ENCODE peak calls at places on chromosomes 1 and 21, in five cellular contexts. O is CD4-positive, alpha-beta T cell; Z is uterus; Y is breast epithelium; R is ascending aorta. L is an unnamed sample.
A peak's percentile ranks its signal among the peaks of the same experiment; 100 is the strongest.

GRCh38 chr21:34011660-34012059 is 61.7 kb upstream of the MRPS6 start:
- DNase-seq in O (no peak), Z (no peak), Y (no peak), R (no peak), L (no peak)

GRCh38 chr1:53361541-53361961 is 33.7 kb upstream of the LRP8 start:
- DNase-seq in O (no peak), Z (no peak), Y (no peak), R (peak; percentile 45), L (no peak)

GRCh38 chr21:39062196-39062900 is 120.9 kb downstream of the PSMG1 start:
- DNase-seq in O (no peak), Z (no peak), Y (no peak), R (peak; percentile 60), L (no peak)

GRCh38 chr21:42846221-42846620 is 33.1 kb downstream of the WDR4 start:
- DNase-seq in O (no peak), Z (no peak), Y (no peak), R (no peak), L (no peak)

GRCh38 chr1:168379110-168379860 is 98.6 kb downstream of the TBX19 start:
- DNase-seq in O (no peak), Z (no peak), Y (no peak), R (no peak), L (no peak)

GRCh38 chr1:24022611-24023359 is 42.7 kb upstream of the SRSF10 start:
- DNase-seq in O (no peak), Z (peak; percentile 61), Y (no peak), R (peak; percentile 80), L (no peak)

GRCh38 chr1:23525558-23526174 is 5.4 kb downstream of the E2F2 start:
- DNase-seq in O (no peak), Z (no peak), Y (no peak), R (no peak), L (no peak)

GRCh38 chr1:115929846-115930245 is 46.5 kb upstream of the SLC22A15 start:
- DNase-seq in O (no peak), Z (no peak), Y (no peak), R (no peak), L (no peak)

GRCh38 chr1:12469493-12469892 is 148.5 kb downstream of the DHRS3 start:
- DNase-seq in O (no peak), Z (no peak), Y (no peak), R (no peak), L (no peak)

GRCh38 chr1:84259376-84259775 is 42.1 kb upstream of the SAMD13 start:
- DNase-seq in O (no peak), Z (no peak), Y (no peak), R (no peak), L (no peak)

GRCh38 chr1:26170472-26170821 is 739 bp downstream of the ZNF593 start:
- DNase-seq in O (no peak), Z (no peak), Y (no peak), R (no peak), L (peak; percentile 33)

GRCh38 chr1:64469121-64469520 is 808 bp upstream of the CACHD1 start:
- DNase-seq in O (no peak), Z (no peak), Y (no peak), R (no peak), L (peak; percentile 82)

GRCh38 chr1:48688102-48688760 is 88.5 kb downstream of the BEND5 start:
- DNase-seq in O (no peak), Z (no peak), Y (no peak), R (no peak), L (no peak)
- TF ChIP-seq CTCF in O (no peak), Z (no peak), Y (peak; percentile 9), R (no peak), L (no peak)

GRCh38 chr1:97392701-97393100 is 528.1 kb downstream of the DPYD start:
- DNase-seq in O (no peak), Z (no peak), Y (no peak), R (no peak), L (no peak)
- H3K9me3 ChIP-seq in O (no peaks in the 10 kb centered on the region), Z (no peaks in the 10 kb centered on the region), Y (no peaks in the 10 kb centered on the region), R (no peaks in the 10 kb centered on the region), L (no peaks in the 10 kb centered on the region)

GRCh38 chr1:14541348-14541747 is 57.1 kb upstream of the KAZN start:
- DNase-seq in O (no peak), Z (no peak), Y (no peak), R (no peak), L (no peak)
- H3K27ac ChIP-seq in O (no peak overlapping the region), Z (no peak overlapping the region), Y (no peak overlapping the region), R (no peak overlapping the region), L (no peak overlapping the region)

DNA sequence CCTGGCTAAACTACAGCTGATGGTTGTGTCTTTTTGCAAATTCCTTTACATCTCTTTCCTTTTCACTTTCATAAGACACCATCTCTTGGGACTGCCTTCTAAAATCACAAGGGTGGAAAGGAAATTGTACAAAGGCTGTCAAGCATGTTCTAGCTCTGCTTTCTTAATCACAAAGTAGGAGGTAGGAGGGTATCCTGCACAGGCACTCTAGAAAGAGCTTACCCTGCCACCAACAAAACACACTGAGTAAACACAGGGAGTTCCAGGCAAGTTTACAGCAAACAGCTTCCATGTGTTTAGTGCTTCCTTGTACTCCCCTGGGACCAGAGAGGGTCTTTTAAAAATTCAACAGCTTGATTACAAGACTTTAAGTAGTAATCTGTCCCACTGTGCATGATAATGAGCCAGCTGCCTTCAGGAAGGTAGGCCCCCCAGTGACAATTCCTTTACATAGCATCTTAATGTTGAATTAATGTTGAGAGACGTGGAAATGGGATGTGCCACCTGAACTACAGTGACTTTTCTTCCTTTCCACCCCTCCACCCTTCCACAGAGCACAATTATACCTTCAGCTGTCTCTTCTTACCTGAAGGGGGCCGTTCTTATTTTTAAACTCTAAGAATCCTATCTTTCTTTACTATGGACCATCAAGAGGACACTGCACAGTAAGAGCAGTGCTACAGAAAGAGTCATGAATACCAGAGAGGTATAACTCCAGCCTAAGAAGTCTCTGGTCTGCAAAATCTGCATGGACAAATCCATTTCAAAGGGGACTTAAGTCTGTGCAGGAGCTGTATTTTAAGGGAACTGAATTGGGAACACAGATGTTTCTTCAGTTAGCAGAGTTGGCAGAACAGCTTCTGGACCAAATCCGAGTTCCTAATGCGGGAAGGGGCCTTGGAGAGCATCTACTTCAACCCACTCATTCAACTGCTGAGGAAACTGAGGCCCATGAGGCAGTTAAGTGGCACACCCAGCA is 2.2 kb downstream of the PLPP3 start:
- DNase-seq in O (no peak), Z (no peak), Y (no peak), R (no peak), L (no peak)
- TF ChIP-seq CTCF in O (no peak), Z (peak; percentile 29), Y (peak; percentile 22), R (no peak), L (no peak)

DNA sequence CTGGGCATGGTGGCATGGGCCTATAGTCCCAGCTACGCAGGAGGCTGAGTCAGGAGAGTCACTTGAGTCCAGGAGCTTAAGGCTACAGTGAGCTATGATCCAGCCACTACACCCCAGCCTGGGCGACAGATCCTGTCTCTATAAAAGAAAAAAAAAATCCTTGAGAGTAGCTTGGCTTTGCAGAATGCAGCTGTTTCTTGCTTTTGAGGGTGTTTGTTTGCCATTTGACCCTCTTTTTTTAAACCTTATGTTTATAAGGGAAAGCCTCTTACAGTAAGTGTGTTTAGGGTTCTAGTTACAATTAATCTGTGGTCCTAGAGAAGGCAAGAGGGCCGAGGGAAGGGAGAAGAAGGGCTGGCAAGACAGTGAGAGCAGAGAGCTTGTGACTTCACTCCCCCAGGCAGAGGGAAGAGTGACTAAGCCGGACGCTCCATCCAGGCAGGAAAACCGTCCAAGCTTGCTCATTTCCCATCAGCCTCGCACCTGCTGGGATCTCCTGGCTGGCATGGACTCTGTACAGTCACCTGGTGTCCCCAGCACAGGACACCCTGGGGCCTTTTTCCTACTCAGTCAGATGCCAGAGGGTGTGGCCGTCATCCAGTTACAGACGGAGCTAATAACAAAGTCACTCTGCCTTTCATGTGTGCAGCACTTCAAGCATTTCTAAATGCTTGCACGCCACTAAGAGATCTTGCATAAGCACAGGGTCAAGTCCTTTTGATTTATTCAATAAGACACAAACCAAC is 55.5 kb upstream of the PSEN2 start:
- DNase-seq in O (no peak), Z (peak; percentile 86), Y (peak; percentile 93), R (peak; percentile 80), L (peak; percentile 22)
- H3K9me3 ChIP-seq in O (no peaks in the 10 kb centered on the region), Z (no peaks in the 10 kb centered on the region), Y (no peaks in the 10 kb centered on the region), R (no peaks in the 10 kb centered on the region), L (no peaks in the 10 kb centered on the region)

DNA sequence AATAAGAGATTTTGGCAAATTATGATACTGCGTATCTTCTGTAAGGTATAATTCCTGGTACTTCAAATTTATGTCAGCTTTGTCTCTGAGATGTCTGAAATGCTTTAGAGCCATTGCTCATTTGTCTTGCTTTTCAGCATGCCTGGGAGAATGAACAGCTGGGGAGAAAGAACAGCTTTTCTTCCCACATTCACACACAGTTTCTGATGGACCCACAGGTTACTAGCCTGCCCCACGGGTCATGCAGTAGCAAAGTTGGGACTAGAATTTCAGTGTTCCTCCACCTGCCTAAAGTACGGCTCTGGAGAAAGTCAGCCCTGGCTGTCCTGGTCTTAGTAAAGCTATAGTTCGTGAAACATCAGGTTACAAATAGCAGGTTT is 12.2 kb downstream of the GALNT2 start:
- DNase-seq in O (no peak), Z (no peak), Y (no peak), R (no peak), L (no peak)
- H3K27ac ChIP-seq in O (no peak overlapping the region), Z (no peak overlapping the region), Y (no peak overlapping the region), R (peak overlapping the region; percentile 76), L (peak overlapping the region; percentile 7)

GRCh38 chr1:76957961-76958360 is 90.7 kb downstream of the ST6GALNAC5 start:
- DNase-seq in O (no peak), Z (no peak), Y (no peak), R (no peak), L (no peak)

GRCh38 chr1:76958808-76959207 is 91.5 kb downstream of the ST6GALNAC5 start:
- DNase-seq in O (no peak), Z (no peak), Y (no peak), R (no peak), L (no peak)

GRCh38 chr1:76955652-76956051 is 88.4 kb downstream of the ST6GALNAC5 start:
- DNase-seq in O (no peak), Z (no peak), Y (no peak), R (no peak), L (no peak)

GRCh38 chr1:76961181-76961580 is 93.9 kb downstream of the ST6GALNAC5 start:
- DNase-seq in O (no peak), Z (no peak), Y (no peak), R (no peak), L (no peak)

DNA sequence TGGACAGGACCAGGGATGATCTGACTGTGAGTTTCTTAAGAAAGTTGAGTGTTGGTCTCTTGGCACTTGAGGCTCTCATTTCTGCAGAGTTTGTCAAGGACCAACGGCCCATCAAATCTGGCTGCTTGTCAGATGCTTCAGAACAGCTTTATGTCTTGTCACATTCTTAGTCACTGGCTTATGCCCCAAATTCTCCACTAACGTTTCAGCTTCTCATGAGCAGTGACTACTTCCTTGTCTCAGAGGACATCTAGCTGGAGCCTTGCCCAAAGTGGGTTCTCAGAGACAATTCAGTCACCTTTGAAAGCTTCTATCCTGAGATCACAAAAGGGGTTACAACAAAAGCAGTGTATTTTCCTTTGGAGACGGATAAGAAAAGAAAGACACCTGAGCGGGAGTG is 92.3 kb downstream of the ST6GALNAC5 start:
- DNase-seq in O (no peak), Z (no peak), Y (no peak), R (no peak), L (no peak)
- TF ChIP-seq CTCF in O (no peak), Z (no peak), Y (no peak), R (no peak), L (no peak)

DNA sequence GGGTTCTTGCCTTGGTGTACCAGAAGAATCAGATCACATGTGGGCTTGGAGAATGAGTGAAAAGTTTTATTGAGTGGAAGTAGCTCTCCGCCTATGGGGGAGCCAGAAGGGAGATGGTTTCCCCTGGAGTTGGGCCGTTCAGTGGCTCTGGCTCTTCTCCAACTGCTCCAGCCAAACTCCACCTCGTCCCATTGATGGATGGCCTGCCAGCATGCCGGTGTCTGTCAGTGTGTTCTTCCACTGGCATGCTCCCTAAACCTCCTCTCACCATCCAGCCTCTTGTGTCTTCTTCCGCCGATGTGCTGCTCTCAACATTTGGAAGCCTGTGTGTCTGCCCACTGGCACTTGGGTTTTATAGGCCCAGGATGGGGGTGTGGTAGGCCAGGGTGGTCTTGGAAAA is 119.4 kb downstream of the MAP3K21 start:
- DNase-seq in O (no peak), Z (no peak), Y (no peak), R (no peak), L (no peak)
- H3K9me3 ChIP-seq in O (no peaks in the 10 kb centered on the region), Z (no peaks in the 10 kb centered on the region), Y (no peaks in the 10 kb centered on the region), R (no peaks in the 10 kb centered on the region), L (no peaks in the 10 kb centered on the region)